ENCODE peak calls at places on chromosomes 3 and 15, in five cellular contexts. X, U, Z, N and K are unnamed samples.

GRCh38 chr15:54150255-54150654 is 172.0 kb downstream of the UNC13C start:
- DNase-seq in X (peak), U (no peak), Z (no peak), N (no peak), K (no peak)

GRCh38 chr3:106425021-106425420 is 556.2 kb upstream of the CBLB start:
- DNase-seq in X (no peak), U (no peak), Z (no peak), N (no peak), K (no peak)

GRCh38 chr3:146496246-146496645 is 26.9 kb upstream of the PLSCR2 start:
- DNase-seq in X (no peak), U (no peak), Z (no peak), N (no peak), K (no peak)

GRCh38 chr3:170383567-170383966 is 26.1 kb downstream of the SKIL start:
- DNase-seq in X (peak), U (no peak), Z (peak), N (no peak), K (no peak)

GRCh38 chr15:36263666-36264065 is 315.8 kb upstream of the CDIN1 start:
- DNase-seq in X (no peak), U (no peak), Z (no peak), N (no peak), K (no peak)

GRCh38 chr3:144491333-144491732 is 519.7 kb downstream of the DIPK2A start:
- DNase-seq in X (peak), U (no peak), Z (no peak), N (no peak), K (no peak)

GRCh38 chr3:193342551-193342950 is 36.0 kb downstream of the ATP13A5 start:
- DNase-seq in X (no peak), U (peak), Z (no peak), N (no peak), K (no peak)

GRCh38 chr15:93038064-93038705 is 50.8 kb downstream of the RGMA start:
- DNase-seq in X (no peak), U (no peak), Z (no peak), N (no peak), K (no peak)

GRCh38 chr3:147423601-147424324 is 14.6 kb downstream of the ZIC1 start:
- DNase-seq in X (no peak), U (no peak), Z (no peak), N (no peak), K (no peak)

GRCh38 chr3:107990433-107990832 is 100.4 kb downstream of the CD47 start:
- DNase-seq in X (no peak), U (no peak), Z (no peak), N (no peak), K (no peak)

GRCh38 chr3:160458151-160458550 is 8.6 kb upstream of the TRIM59 start:
- DNase-seq in X (no peak), U (no peak), Z (no peak), N (no peak), K (no peak)

GRCh38 chr3:126742057-126742456 is 38.0 kb downstream of the CHCHD6 start:
- DNase-seq in X (no peak), U (no peak), Z (no peak), N (no peak), K (no peak)

GRCh38 chr3:5136619-5137429 is 14.7 kb downstream of the ARL8B start:
- DNase-seq in X (peak), U (no peak), Z (no peak), N (peak), K (peak)

GRCh38 chr3:143389388-143389787 is 269.8 kb downstream of the CHST2 start:
- DNase-seq in X (no peak), U (no peak), Z (no peak), N (no peak), K (no peak)

GRCh38 chr3:126749931-126750759 is 46.1 kb downstream of the CHCHD6 start:
- DNase-seq in X (no peak), U (peak), Z (no peak), N (no peak), K (no peak)

GRCh38 chr15:100169615-100170279 is 172.0 kb downstream of the ADAMTS17 start:
- DNase-seq in X (no peak), U (no peak), Z (no peak), N (no peak), K (no peak)

GRCh38 chr3:32313723-32314473 is 75.4 kb downstream of the CMTM8 start:
- DNase-seq in X (peak), U (no peak), Z (no peak), N (no peak), K (peak)

GRCh38 chr3:172125963-172126403 is 86.6 kb downstream of the FNDC3B start:
- DNase-seq in X (no peak), U (no peak), Z (peak), N (no peak), K (no peak)

GRCh38 chr15:51341366-51342248 is at the start of gene GLDN:
- DNase-seq in X (no peak), U (peak), Z (no peak), N (no peak), K (no peak)

GRCh38 chr3:115022214-115022613 is 124.9 kb downstream of the ZBTB20 start:
- DNase-seq in X (no peak), U (no peak), Z (no peak), N (no peak), K (no peak)

GRCh38 chr3:176193032-176193698 is 1004.1 kb downstream of the TBL1XR1 start:
- DNase-seq in X (no peak), U (no peak), Z (no peak), N (no peak), K (no peak)

GRCh38 chr3:165994293-165994692 is 157.1 kb upstream of the BCHE start:
- DNase-seq in X (no peak), U (no peak), Z (no peak), N (no peak), K (no peak)

GRCh38 chr3:151599103-151599672 is 134.5 kb upstream of the AADACL2 start:
- DNase-seq in X (no peak), U (peak), Z (no peak), N (no peak), K (no peak)

GRCh38 chr15:65211157-65211982 is at the start of gene CILP:
- DNase-seq in X (peak), U (peak), Z (no peak), N (no peak), K (no peak)

GRCh38 chr3:126474498-126475410 is 937 bp downstream of the ZXDC start:
- DNase-seq in X (peak), U (peak), Z (no peak), N (peak), K (peak)

GRCh38 chr3:93843981-93844380 is 129.7 kb downstream of the PROS1 start:
- DNase-seq in X (peak), U (no peak), Z (peak), N (no peak), K (no peak)